ENCODE peak calls at places on chromosomes 4 and X, in nine cellular contexts. L is transverse colon, F is ovary, B is left lung, G is PC-9, E is prostate gland, J is breast epithelium, S is tibial artery, H is psoas muscle. C is an unnamed sample.
A peak's percentile ranks its signal among the peaks of the same experiment; 100 is the strongest.

GRCh38 chrX:9072281-9072680 is 38.4 kb upstream of the FAM9B start:
- DNase-seq in F (no peak), L (no peak), H (no peak), E (no peak), G (no peak), B (no peak), S (no peak), J (no peak), C (no peak)

GRCh38 chr4:69714086-69714485 is 46.3 kb downstream of the SULT1B1 start:
- DNase-seq in F (no peak), H (no peak), J (no peak), B (no peak), S (no peak), L (no peak), E (no peak), G (no peak), C (no peak)

GRCh38 chr4:166816901-166817300 is 417.4 kb downstream of the SPOCK3 start:
- DNase-seq in B (no peak), J (no peak), L (peak; percentile 38), G (no peak), H (no peak), S (no peak), E (peak; percentile 5), F (peak; percentile 16), C (no peak)

GRCh38 chrX:151974336-151975227 is at the start of gene GABRE:
- DNase-seq in B (peak; percentile 45), E (peak; percentile 39), H (peak; percentile 68), L (peak; percentile 73), S (peak; percentile 31), J (peak; percentile 59), F (peak; percentile 48), G (no peak), C (no peak)

GRCh38 chr4:1579834-1580686 is 104.1 kb downstream of the FAM53A start:
- DNase-seq in L (peak; percentile 91), G (peak; percentile 59), S (peak; percentile 92), F (peak; percentile 96), J (no peak), B (peak; percentile 95), E (peak; percentile 64), H (peak; percentile 92), C (peak; percentile 90)

GRCh38 chr4:123477804-123478209 is 81.2 kb downstream of the SPRY1 start:
- DNase-seq in J (no peak), F (no peak), G (no peak), L (peak; percentile 10), S (no peak), H (peak; percentile 17), E (no peak), B (peak; percentile 60), C (peak; percentile 48)

GRCh38 chr4:156799121-156799589 is 172.4 kb downstream of the PDGFC start:
- DNase-seq in H (no peak), B (no peak), G (no peak), L (no peak), E (no peak), F (no peak), S (no peak), J (no peak), C (no peak)

GRCh38 chr4:71198958-71199357 is 139.9 kb upstream of the SLC4A4 start:
- DNase-seq in H (no peak), G (no peak), B (no peak), S (no peak), J (no peak), E (no peak), F (no peak), L (peak; percentile 56), C (peak; percentile 40)

GRCh38 chr4:163404570-163404969 is 60.9 kb downstream of the NPY5R start:
- DNase-seq in E (no peak), B (no peak), J (no peak), L (peak; percentile 11), F (no peak), S (no peak), G (no peak), H (no peak), C (no peak)

GRCh38 chr4:48149971-48150370 is 15.9 kb upstream of the TXK start:
- DNase-seq in S (no peak), L (no peak), B (no peak), E (no peak), J (no peak), H (no peak), G (no peak), F (no peak), C (no peak)

GRCh38 chr4:7255996-7256395 is 63.7 kb downstream of the SORCS2 start:
- DNase-seq in J (no peak), H (no peak), L (no peak), F (no peak), B (no peak), G (no peak), E (no peak), S (no peak), C (no peak)

GRCh38 chr4:87073187-87073569 is 138.4 kb downstream of the AFF1 start:
- DNase-seq in J (no peak), F (no peak), G (no peak), B (no peak), E (no peak), S (no peak), H (no peak), L (no peak), C (no peak)
- H3K4me3 ChIP-seq in J (no peak overlapping the region), F (no peak overlapping the region), G (no peak overlapping the region), B (no peak overlapping the region), E (no peak overlapping the region), S (no peak overlapping the region), H (peak overlapping the region; percentile 37), L (peak overlapping the region; percentile 11), C (no peak overlapping the region)

DNA sequence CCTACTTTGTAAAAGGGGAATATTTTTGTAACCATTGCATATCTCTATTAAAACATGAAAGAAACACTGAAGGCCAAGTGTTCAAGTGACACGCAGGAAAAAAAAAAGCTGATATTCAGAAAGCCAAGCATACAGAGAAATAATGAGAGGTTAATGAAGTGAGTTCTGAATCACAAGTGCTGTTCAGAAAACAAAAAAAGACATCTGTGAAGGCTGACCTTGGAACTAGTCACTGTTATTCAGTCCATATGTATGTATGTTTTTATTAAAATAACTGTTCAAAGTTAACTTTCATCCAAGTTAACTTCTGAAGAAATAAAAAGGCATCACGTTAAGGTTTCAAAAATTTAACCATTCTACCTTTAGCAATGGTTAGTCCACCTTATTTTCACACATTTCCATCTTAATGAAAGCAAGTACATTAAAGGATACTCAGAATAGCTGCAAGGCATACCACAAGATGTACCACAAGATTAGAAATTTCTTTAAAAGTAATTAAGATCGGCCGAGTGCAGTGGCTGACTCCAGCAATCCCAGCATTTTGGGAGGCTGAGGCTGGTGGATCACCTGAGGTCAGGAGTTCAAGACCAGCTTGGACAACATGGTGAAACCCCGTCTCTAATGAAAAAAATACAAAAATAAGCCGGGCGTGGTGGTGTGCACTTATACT is 31.4 kb downstream of the SH3RF1 start:
- DNase-seq in S (no peak), B (no peak), L (no peak), G (no peak), J (no peak), H (no peak), E (no peak), F (no peak), C (no peak)
- H3K4me1 ChIP-seq in S (peaks cover 40% of the 10 kb centered on the region), B (peaks cover 47% of the 10 kb centered on the region), L (peaks cover 10% of the 10 kb centered on the region), G (no peaks in the 10 kb centered on the region), J (peaks cover 30% of the 10 kb centered on the region), H (peaks cover 57% of the 10 kb centered on the region), E (peaks cover 4% of the 10 kb centered on the region), F (peaks cover 25% of the 10 kb centered on the region), C (no peaks in the 10 kb centered on the region)

GRCh38 chr4:168608771-168609170 is 111.9 kb downstream of the PALLD start:
- DNase-seq in F (no peak), G (no peak), E (no peak), J (no peak), B (no peak), L (no peak), H (no peak), S (no peak), C (no peak)
- H3K27ac ChIP-seq in F (no peak overlapping the region), G (no peak overlapping the region), E (no peak overlapping the region), J (no peak overlapping the region), B (no peak overlapping the region), L (no peak overlapping the region), H (no peak overlapping the region), S (no peak overlapping the region), C (no peak overlapping the region)

DNA sequence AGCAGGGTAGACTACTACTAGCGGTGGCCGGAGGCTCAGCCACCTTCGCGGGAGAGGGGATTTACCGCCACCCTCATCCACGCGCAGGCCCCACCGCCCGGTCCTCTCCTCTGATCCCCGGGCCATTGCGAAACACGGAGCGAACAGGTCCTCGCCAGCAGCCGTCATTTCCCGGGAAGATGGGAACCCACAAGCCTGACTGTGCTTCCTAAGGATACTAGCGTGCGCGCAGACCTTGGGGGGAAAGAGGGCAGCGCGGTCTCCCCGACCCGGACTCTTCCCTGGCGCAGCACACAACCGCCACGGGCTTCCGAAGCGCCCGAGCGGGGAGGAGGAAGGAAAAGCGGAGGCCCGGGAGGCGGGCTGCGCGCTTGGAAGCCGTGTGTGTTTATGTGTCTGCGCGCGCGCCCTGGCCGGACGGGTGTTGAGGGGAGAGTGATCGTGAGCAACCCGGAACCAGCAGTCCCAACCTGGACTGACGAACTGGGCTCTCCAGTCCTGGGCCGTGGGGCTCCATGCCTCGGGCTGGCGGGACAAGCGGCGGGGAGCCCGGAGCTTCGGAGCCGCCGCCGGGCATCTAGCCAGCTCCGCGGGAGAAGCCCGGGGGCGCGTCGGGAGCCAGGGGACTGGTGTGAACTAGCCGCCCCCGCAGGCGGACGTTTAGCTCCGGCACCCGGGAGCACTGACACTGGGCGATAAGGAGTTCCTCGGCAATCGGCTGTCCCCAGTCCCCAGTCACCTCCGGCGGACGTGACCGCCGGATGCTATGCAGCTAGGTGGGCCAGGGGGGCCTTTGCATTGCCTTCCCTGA is 74.6 kb upstream of the BCOR start:
- DNase-seq in G (no peak), B (no peak), S (peak; percentile 79), J (peak; percentile 68), L (peak; percentile 64), E (peak; percentile 50), H (peak; percentile 70), F (peak; percentile 75), C (peak; percentile 40)
- H3K4me3 ChIP-seq in G (peak overlapping the region; percentile 52), B (peak overlapping the region; percentile 42), S (peak overlapping the region; percentile 58), J (peak overlapping the region; percentile 46), L (peak overlapping the region; percentile 54), E (peak overlapping the region; percentile 28), H (peak overlapping the region; percentile 63), F (peak overlapping the region; percentile 39), C (peak overlapping the region; percentile 59)

DNA sequence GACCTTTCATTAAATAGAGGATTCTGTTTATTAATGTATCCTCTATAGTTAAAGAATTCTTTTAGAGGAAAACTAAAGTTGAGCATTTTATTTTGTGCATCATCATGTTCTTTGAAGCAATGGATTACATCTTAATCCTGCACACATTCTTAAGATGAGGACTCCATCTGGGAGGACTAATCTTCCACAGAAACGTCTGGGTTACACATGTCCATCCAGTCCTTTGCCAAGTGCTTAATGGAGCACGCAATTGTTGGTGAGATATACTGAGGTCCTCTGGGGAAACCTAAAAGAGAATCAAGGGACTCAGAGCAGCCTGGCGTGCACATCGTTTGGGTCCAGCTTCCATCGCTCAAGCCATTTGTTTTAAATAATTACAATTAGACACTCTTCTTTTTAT is 115.1 kb upstream of the SFRP2 start:
- DNase-seq in H (no peak), B (no peak), G (no peak), F (no peak), E (no peak), L (no peak), S (no peak), J (no peak), C (no peak)
- H3K4me1 ChIP-seq in H (no peaks in the 10 kb centered on the region), B (no peaks in the 10 kb centered on the region), G (no peaks in the 10 kb centered on the region), F (no peaks in the 10 kb centered on the region), E (no peaks in the 10 kb centered on the region), L (no peaks in the 10 kb centered on the region), S (no peaks in the 10 kb centered on the region), J (no peaks in the 10 kb centered on the region), C (no peaks in the 10 kb centered on the region)

GRCh38 chr4:74096265-74096980 is 2.6 kb downstream of the CXCL2 start:
- DNase-seq in F (no peak), B (no peak), L (no peak), G (no peak), J (no peak), E (no peak), S (no peak), H (no peak), C (no peak)
- H3K27ac ChIP-seq in F (no peak overlapping the region), B (peak overlapping the region; percentile 10), L (peak overlapping the region; percentile 62), G (no peak overlapping the region), J (no peak overlapping the region), E (no peak overlapping the region), S (no peak overlapping the region), H (no peak overlapping the region), C (no peak overlapping the region)